ENCODE peak calls at places on chromosomes 2 and 18, in nine cellular contexts. U is A549, H is Panc1, G is SK-N-SH, E is K562, L is GM12878, X is HCT116, J is GM23338, B is HepG2. W is an unnamed sample.
A peak's percentile ranks its signal among the peaks of the same experiment; 100 is the strongest.

GRCh38 chr18:13070460-13070859 is 79.3 kb downstream of the CEP192 start:
- DNase-seq in U (no peak), H (no peak), G (no peak), E (no peak), L (no peak), X (no peak), J (no peak), B (peak; percentile 50), W (no peak)

GRCh38 chr2:71748227-71748626 is 294.9 kb downstream of the DYSF start:
- DNase-seq in U (no peak), H (no peak), G (no peak), E (peak; percentile 67), L (no peak), X (no peak), J (no peak), B (no peak), W (no peak)

GRCh38 chr2:221243758-221244157 is 328.3 kb downstream of the EPHA4 start:
- DNase-seq in U (no peak), H (no peak), G (no peak), E (no peak), L (no peak), X (no peak), J (no peak), B (no peak), W (no peak)

GRCh38 chr2:66334237-66335054 is 100.5 kb upstream of the MEIS1 start:
- DNase-seq in U (no peak), H (no peak), G (no peak), E (no peak), L (no peak), X (no peak), J (peak; percentile 45), B (no peak), W (no peak)

GRCh38 chr2:55133467-55134315 is 83.4 kb upstream of the RTN4 start:
- DNase-seq in U (no peak), H (no peak), G (no peak), E (peak; percentile 41), L (peak; percentile 60), X (no peak), J (peak; percentile 97), B (peak; percentile 81), W (no peak)

GRCh38 chr18:73839441-73839840 is 308.2 kb downstream of the FBXO15 start:
- DNase-seq in U (no peak), H (no peak), G (no peak), E (no peak), L (no peak), X (no peak), J (no peak), B (no peak), W (no peak)

GRCh38 chr2:526918-527317 is 150.3 kb downstream of the TMEM18 start:
- DNase-seq in U (no peak), H (no peak), G (no peak), E (no peak), L (no peak), X (no peak), J (no peak), B (no peak), W (no peak)

GRCh38 chr2:214471382-214471781 is 60.5 kb downstream of the VWC2L start:
- DNase-seq in U (no peak), H (no peak), G (no peak), E (no peak), L (no peak), X (no peak), J (no peak), B (no peak), W (no peak)

GRCh38 chr2:39174022-39174421 is 53.2 kb upstream of the SOS1 start:
- DNase-seq in U (no peak), H (no peak), G (no peak), E (no peak), L (no peak), X (no peak), J (no peak), B (peak; percentile 29), W (no peak)

DNA sequence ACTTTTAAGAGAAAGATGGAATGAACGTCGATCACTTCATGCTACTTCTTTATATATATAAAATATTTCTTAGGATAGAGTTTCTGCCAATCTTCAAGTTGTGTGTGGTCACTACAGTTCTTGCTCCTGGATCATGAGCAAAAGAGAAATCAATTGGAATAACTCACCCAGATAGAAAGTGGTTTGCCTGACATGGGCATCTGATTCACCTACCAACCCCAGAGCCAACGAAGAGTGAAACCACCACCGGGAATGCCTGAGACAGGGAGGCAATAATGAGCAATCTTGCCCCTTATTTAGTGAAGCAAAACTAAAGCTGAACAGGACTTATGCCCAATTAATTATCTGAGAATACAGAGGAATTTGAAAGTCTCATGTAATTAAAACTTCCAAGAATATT is 250.2 kb upstream of the REG3G start:
- DNase-seq in U (no peak), H (no peak), G (no peak), E (no peak), L (no peak), X (no peak), J (no peak), B (no peak), W (no peak)
- H3K4me3 ChIP-seq in U (no peak overlapping the region), H (no peak overlapping the region), G (no peak overlapping the region), E (no peak overlapping the region), L (no peak overlapping the region), X (no peak overlapping the region), J (no peak overlapping the region), B (no peak overlapping the region), W (no peak overlapping the region)

GRCh38 chr18:61992923-61993322 is 100.1 kb upstream of the RNF152 start:
- DNase-seq in U (no peak), H (no peak), G (no peak), E (no peak), L (no peak), X (no peak), J (no peak), B (peak; percentile 18), W (peak; percentile 29)
- TF ChIP-seq REST in U (no peak), H (no peak), G (no peak), E (no peak), L (no peak), X (no peak), J (no peak), B (no peak), W (no peak)

GRCh38 chr18:78805840-78806239 is 173.8 kb upstream of the SALL3 start:
- DNase-seq in U (no peak), H (no peak), G (no peak), E (no peak), L (no peak), X (no peak), J (no peak), B (no peak), W (peak; percentile 57)

GRCh38 chr18:78799382-78800089 is 180.1 kb upstream of the SALL3 start:
- DNase-seq in U (no peak), H (no peak), G (no peak), E (no peak), L (no peak), X (no peak), J (no peak), B (no peak), W (no peak)

GRCh38 chr18:78803104-78803503 is 176.5 kb upstream of the SALL3 start:
- DNase-seq in U (no peak), H (no peak), G (no peak), E (no peak), L (no peak), X (no peak), J (no peak), B (no peak), W (no peak)

GRCh38 chr18:78801011-78801410 is 178.6 kb upstream of the SALL3 start:
- DNase-seq in U (no peak), H (no peak), G (no peak), E (no peak), L (no peak), X (no peak), J (no peak), B (no peak), W (no peak)

DNA sequence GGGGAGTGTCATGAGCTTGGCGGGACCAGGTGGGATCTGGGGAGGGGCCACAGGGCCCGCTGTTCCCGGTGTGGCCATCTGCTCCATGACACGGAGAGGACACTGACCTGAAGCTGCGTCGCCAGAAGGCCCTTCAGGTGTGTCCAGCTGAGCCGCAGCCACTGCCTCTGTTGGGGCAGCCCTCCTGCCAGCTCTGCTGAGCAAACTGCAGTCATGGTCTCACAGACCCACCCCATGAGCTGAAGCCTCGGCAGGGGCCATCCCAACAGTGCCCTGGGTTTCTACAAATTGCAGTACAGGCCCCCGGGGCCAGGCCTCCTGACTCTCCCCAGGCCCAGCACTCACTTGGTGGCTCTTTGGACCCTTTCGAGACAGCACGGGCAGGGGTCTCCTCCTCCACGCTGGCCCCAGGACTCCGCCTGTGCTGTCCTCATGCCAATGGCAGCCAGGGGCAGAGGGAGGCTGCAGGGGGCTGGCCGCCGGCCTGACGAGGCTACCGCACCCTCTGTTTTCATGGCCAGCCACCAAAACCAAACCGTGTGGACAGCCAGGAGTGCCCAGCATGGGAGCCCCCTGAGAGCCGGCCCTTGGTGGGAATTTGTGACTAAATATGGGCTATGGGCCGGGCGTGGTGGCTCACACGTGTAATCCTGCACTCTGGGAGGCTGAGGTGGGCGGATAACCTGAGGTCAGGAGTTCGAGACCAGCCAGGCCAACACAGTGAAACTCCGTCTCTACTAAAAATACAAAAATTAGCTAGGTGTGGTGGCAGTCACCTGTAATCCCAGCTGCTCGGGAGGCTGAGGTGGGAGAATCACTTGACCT is 175.2 kb upstream of the SALL3 start:
- DNase-seq in U (no peak), H (no peak), G (no peak), E (no peak), L (no peak), X (no peak), J (no peak), B (no peak), W (no peak)
- H3K4me3 ChIP-seq in U (no peak overlapping the region), H (no peak overlapping the region), G (no peak overlapping the region), E (no peak overlapping the region), L (no peak overlapping the region), X (no peak overlapping the region), J (no peak overlapping the region), B (no peak overlapping the region), W (no peak overlapping the region)

GRCh38 chr2:136375017-136375901 is 257.3 kb upstream of the CXCR4 start:
- DNase-seq in U (no peak), H (no peak), G (no peak), E (no peak), L (no peak), X (no peak), J (no peak), B (no peak), W (no peak)
- TF ChIP-seq REST in U (no peak), H (no peak), G (no peak), E (no peak), L (no peak), X (no peak), J (no peak), B (no peak), W (no peak)

DNA sequence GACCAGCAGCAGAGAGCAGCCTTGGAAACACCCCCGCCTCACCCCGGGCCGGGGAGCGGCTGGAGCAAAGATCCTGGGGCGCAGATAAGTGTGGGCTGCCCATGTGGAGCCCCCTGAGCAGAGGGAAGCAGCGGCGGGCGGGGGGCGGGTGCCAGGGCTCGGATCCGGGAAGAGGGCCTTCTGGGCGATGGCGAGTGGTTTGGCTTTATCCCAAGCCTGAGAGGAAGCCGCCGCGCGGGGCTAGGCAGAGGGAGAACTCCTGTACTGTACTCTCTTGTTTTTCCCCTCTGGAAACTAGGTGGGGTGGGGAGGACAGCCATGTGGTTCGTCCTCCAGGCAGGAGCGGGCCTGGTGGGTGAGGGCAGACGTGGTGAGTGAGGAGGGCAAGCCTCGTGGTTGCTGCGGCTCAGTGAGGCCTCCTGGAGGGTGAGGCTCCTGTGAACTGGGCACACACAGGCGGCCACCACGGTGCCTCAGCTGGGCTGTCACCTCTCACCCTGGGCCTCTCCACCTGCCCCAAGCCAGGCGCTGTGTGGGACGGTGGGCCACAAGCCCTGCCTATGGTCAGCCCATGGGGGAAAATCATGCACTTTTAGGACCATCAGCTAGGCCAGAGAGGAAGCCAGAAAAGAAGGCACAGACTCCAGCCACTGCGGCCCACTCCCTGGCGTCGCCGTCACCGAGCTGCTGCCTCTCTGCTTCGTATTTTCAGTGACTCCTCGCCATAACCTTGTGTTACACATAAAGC is 28.3 kb upstream of the HS6ST1 start:
- DNase-seq in U (no peak), H (no peak), G (no peak), E (no peak), L (no peak), X (no peak), J (no peak), B (no peak), W (no peak)
- H3K4me3 ChIP-seq in U (no peak overlapping the region), H (no peak overlapping the region), G (no peak overlapping the region), E (no peak overlapping the region), L (no peak overlapping the region), X (no peak overlapping the region), J (no peak overlapping the region), B (no peak overlapping the region), W (no peak overlapping the region)

W was measured in HL-60.